ENCODE peak calls at places on chromosomes 2 and 18, in five cellular contexts. K, X, V, W and T are unnamed samples. For H3K4me1, the result is how much of the 10 kb centered on the place peaks cover.

GRCh38 chr18:6537468-6537867 is 122.8 kb upstream of the L3MBTL4 start:
- DNase-seq in K (no peak), X (peak), V (no peak), W (no peak), T (no peak)

GRCh38 chr18:26436176-26437031 is 111.9 kb downstream of the KCTD1 start:
- DNase-seq in K (no peak), X (peak), V (no peak), W (no peak), T (no peak)

GRCh38 chr2:64766841-64767669 is 113.3 kb upstream of the SERTAD2 start:
- DNase-seq in K (no peak), X (peak), V (no peak), W (no peak), T (peak)

GRCh38 chr2:67733517-67733916 is 329.3 kb downstream of the C1D start:
- DNase-seq in K (no peak), X (peak), V (no peak), W (no peak), T (no peak)

GRCh38 chr2:117956036-117956791 is 57.7 kb downstream of the CCDC93 start:
- DNase-seq in K (no peak), X (no peak), V (no peak), W (no peak), T (no peak)

GRCh38 chr2:215899111-215900074 is 114.0 kb downstream of the MREG start:
- DNase-seq in K (no peak), X (peak), V (no peak), W (no peak), T (no peak)

GRCh38 chr2:172647439-172647838 is 88.2 kb upstream of the RAPGEF4 start:
- DNase-seq in K (no peak), X (no peak), V (no peak), W (no peak), T (no peak)

GRCh38 chr2:41791523-41791922 is 256.3 kb upstream of the PKDCC start:
- DNase-seq in K (no peak), X (peak), V (no peak), W (peak), T (no peak)

GRCh38 chr2:71155846-71156245 is 25.4 kb downstream of the MPHOSPH10 start:
- DNase-seq in K (no peak), X (no peak), V (no peak), W (no peak), T (no peak)

GRCh38 chr2:108587621-108588020 is 53.4 kb downstream of the LIMS1 start:
- DNase-seq in K (peak), X (peak), V (no peak), W (peak), T (no peak)

GRCh38 chr2:75564026-75564688 is 3.4 kb upstream of the EVA1A start:
- DNase-seq in K (no peak), X (no peak), V (no peak), W (no peak), T (no peak)

GRCh38 chr2:72172478-72172877 is 24.8 kb upstream of the CYP26B1 start:
- DNase-seq in K (no peak), X (no peak), V (no peak), W (no peak), T (no peak)

GRCh38 chr2:94759211-94759610 is 112.0 kb upstream of the TEKT4 start:
- DNase-seq in K (no peak), X (no peak), V (no peak), W (no peak), T (no peak)

GRCh38 chr2:223054193-223054781 is 2.3 kb downstream of the KCNE4 start:
- DNase-seq in K (peak), X (peak), V (no peak), W (peak), T (no peak)

GRCh38 chr2:70472256-70472905 is 81.2 kb downstream of the TGFA start:
- DNase-seq in K (no peak), X (peak), V (no peak), W (no peak), T (no peak)

GRCh38 chr2:239940861-239941570 is 84.1 kb downstream of the NDUFA10 start:
- DNase-seq in K (no peak), X (no peak), V (no peak), W (peak), T (peak)

GRCh38 chr2:26754539-26754938 is 9.5 kb upstream of the SLC35F6 start:
- DNase-seq in K (no peak), X (no peak), V (no peak), W (no peak), T (no peak)

GRCh38 chr2:85981579-85982247 is 92.9 kb upstream of the ST3GAL5 start:
- DNase-seq in K (no peak), X (no peak), V (no peak), W (no peak), T (no peak)

GRCh38 chr18:62558015-62558663 is 35.3 kb downstream of the ZCCHC2 start:
- DNase-seq in K (no peak), X (no peak), V (no peak), W (no peak), T (no peak)

GRCh38 chr2:222024934-222025890 is 273.6 kb downstream of the PAX3 start:
- DNase-seq in K (no peak), X (peak), V (no peak), W (no peak), T (no peak)

GRCh38 chr2:38073211-38074005 is 2.5 kb downstream of the CYP1B1 start:
- DNase-seq in K (peak), X (peak), V (no peak), W (no peak), T (no peak)

GRCh38 chr2:235499306-235499812 is 5.5 kb downstream of the AGAP1 start:
- DNase-seq in K (no peak), X (no peak), V (no peak), W (no peak), T (no peak)

GRCh38 chr2:235498556-235499305 is 4.9 kb downstream of the AGAP1 start:
- DNase-seq in K (no peak), X (no peak), V (no peak), W (no peak), T (no peak)

GRCh38 chr2:235500761-235501662 is 7.2 kb downstream of the AGAP1 start:
- DNase-seq in K (no peak), X (peak), V (no peak), W (no peak), T (no peak)

GRCh38 chr2:235501663-235502009 is 7.8 kb downstream of the AGAP1 start:
- DNase-seq in K (no peak), X (no peak), V (no peak), W (no peak), T (no peak)

GRCh38 chr2:235500110-235500760 is 6.4 kb downstream of the AGAP1 start:
- DNase-seq in K (no peak), X (no peak), V (no peak), W (no peak), T (no peak)
- H3K4me1 ChIP-seq in K (under half), X (half or more), V (under half), W (half or more), T (under half)

GRCh38 chr2:100754951-100755350 is 65.0 kb upstream of the NPAS2 start:
- DNase-seq in K (peak), X (peak), V (no peak), W (no peak), T (no peak)

GRCh38 chr2:100752628-100753333 is 67.2 kb upstream of the NPAS2 start:
- DNase-seq in K (no peak), X (peak), V (no peak), W (no peak), T (no peak)

GRCh38 chr2:100757621-100758394 is 62.1 kb upstream of the NPAS2 start:
- DNase-seq in K (no peak), X (peak), V (no peak), W (no peak), T (no peak)

GRCh38 chr2:100756704-100757103 is 63.2 kb upstream of the NPAS2 start:
- DNase-seq in K (no peak), X (peak), V (no peak), W (no peak), T (no peak)

GRCh38 chr2:100755441-100755840 is 64.5 kb upstream of the NPAS2 start:
- DNase-seq in K (no peak), X (no peak), V (no peak), W (no peak), T (no peak)
- H3K4me1 ChIP-seq in K (under half), X (under half), V (under half), W (under half), T (under half)

GRCh38 chr2:196914867-196915465 is 11.5 kb downstream of the PGAP1 start:
- DNase-seq in K (no peak), X (no peak), V (no peak), W (no peak), T (no peak)
- H3K4me1 ChIP-seq in K (under half), X (under half), V (under half), W (under half), T (under half)

GRCh38 chr2:231661422-231662027 is 46.8 kb upstream of the PTMA start:
- DNase-seq in K (no peak), X (no peak), V (no peak), W (no peak), T (no peak)
- H3K4me1 ChIP-seq in K (under half), X (under half), V (under half), W (under half), T (under half)

GRCh38 chr18:11955299-11956029 is 25.8 kb upstream of the IMPA2 start:
- DNase-seq in K (peak), X (peak), V (no peak), W (no peak), T (no peak)
- H3K4me1 ChIP-seq in K (under half), X (under half), V (under half), W (under half), T (under half)

GRCh38 chr2:88603146-88603545 is 24.1 kb downstream of the EIF2AK3 start:
- DNase-seq in K (no peak), X (peak), V (no peak), W (no peak), T (no peak)
- H3K4me1 ChIP-seq in K (under half), X (under half), V (under half), W (half or more), T (under half)